ENCODE peak calls at places on chromosomes 13 and 19, in seven cellular contexts. H is tibial nerve, X is PC-9, T is Panc1, Q is esophagus squamous epithelium, B is upper lobe of right lung, P is right lobe of liver. U is an unnamed sample. For H3K27me3, the result is how much of the 10 kb centered on the place peaks cover.

GRCh38 chr13:111791131-111791530 is 275.8 kb upstream of the SOX1 start:
- DNase-seq in P (no peak), B (no peak), T (no peak), Q (no peak), H (no peak), X (no peak), U (no peak)

GRCh38 chr19:16930753-16931152 is 42.0 kb downstream of the F2RL3 start:
- DNase-seq in X (peak), T (no peak), P (no peak), Q (no peak), B (peak), H (no peak), U (no peak)

GRCh38 chr13:51921790-51922740 is 60.3 kb downstream of the CCDC70 start:
- DNase-seq in T (no peak), B (no peak), H (no peak), P (no peak), X (no peak), Q (no peak), U (no peak)

GRCh38 chr19:47704024-47704423 is 9.2 kb upstream of the EHD2 start:
- DNase-seq in Q (no peak), B (no peak), T (no peak), P (no peak), H (no peak), X (no peak), U (no peak)

GRCh38 chr13:46372071-46372470 is 15.0 kb downstream of the RUBCNL start:
- DNase-seq in T (no peak), P (no peak), X (no peak), B (no peak), H (no peak), Q (no peak), U (no peak)

GRCh38 chr19:38734426-38735256 is 9.6 kb downstream of the CAPN12 start:
- DNase-seq in T (peak), B (peak), H (no peak), Q (no peak), X (peak), P (peak), U (no peak)

GRCh38 chr13:75764251-75764650 is 128.1 kb downstream of the LMO7 start:
- DNase-seq in T (no peak), H (no peak), P (no peak), Q (no peak), B (no peak), X (no peak), U (no peak)

GRCh38 chr19:7348587-7349230 is at the start of gene ARHGEF18:
- DNase-seq in X (no peak), B (peak), P (peak), Q (no peak), H (no peak), T (no peak), U (no peak)

GRCh38 chr13:19089315-19089714 is 92.3 kb downstream of the TUBA3C start:
- DNase-seq in P (no peak), H (no peak), B (no peak), X (no peak), Q (no peak), T (no peak), U (no peak)

GRCh38 chr19:52296400-52296772 is 583 bp upstream of the ZNF480 start:
- DNase-seq in H (no peak), T (no peak), Q (no peak), P (no peak), X (no peak), B (no peak), U (no peak)

GRCh38 chr19:49851456-49852259 is 699 bp downstream of the PTOV1 start:
- DNase-seq in H (no peak), T (no peak), X (no peak), Q (no peak), P (peak), B (no peak), U (no peak)

GRCh38 chr19:48961051-48961649 is 4.0 kb upstream of the FTL start:
- DNase-seq in P (no peak), T (no peak), Q (no peak), B (no peak), X (no peak), H (no peak), U (no peak)

GRCh38 chr13:36837354-36838092 is 18.5 kb downstream of the RFXAP start:
- DNase-seq in T (no peak), X (no peak), P (no peak), Q (no peak), B (no peak), H (no peak), U (no peak)

GRCh38 chr13:25689539-25689938 is 317.8 kb downstream of the ATP8A2 start:
- DNase-seq in P (no peak), H (no peak), B (no peak), X (no peak), T (no peak), Q (no peak), U (no peak)

GRCh38 chr19:532578-533484 is 1.3 kb downstream of the CDC34 start:
- DNase-seq in B (peak), P (peak), Q (no peak), X (no peak), H (peak), T (no peak), U (peak)

GRCh38 chr13:39279077-39279476 is 240.8 kb downstream of the NHLRC3 start:
- DNase-seq in Q (no peak), T (no peak), P (no peak), H (no peak), X (no peak), B (no peak), U (no peak)

GRCh38 chr19:13978721-13979191 is 26.4 kb downstream of the DCAF15 start:
- DNase-seq in T (no peak), B (no peak), X (no peak), P (no peak), H (no peak), Q (no peak), U (no peak)

GRCh38 chr19:42683917-42684513 is 56.3 kb downstream of the PSG3 start:
- DNase-seq in P (no peak), B (no peak), H (no peak), X (no peak), T (peak), Q (no peak), U (no peak)

GRCh38 chr13:86581711-86582110 is 782.5 kb upstream of the SLITRK6 start:
- DNase-seq in X (no peak), B (no peak), H (no peak), Q (no peak), P (no peak), T (no peak), U (peak)

GRCh38 chr13:46057251-46058015 is 4.9 kb upstream of the ZC3H13 start:
- DNase-seq in X (no peak), T (no peak), H (no peak), Q (no peak), B (no peak), P (no peak), U (peak)

GRCh38 chr13:73168226-73168992 is 109.6 kb downstream of the KLF5 start:
- DNase-seq in B (no peak), T (no peak), Q (no peak), X (no peak), H (no peak), P (no peak), U (peak)

GRCh38 chr19:41696402-41697197 is 8.5 kb upstream of the CEACAM7 start:
- DNase-seq in H (no peak), X (no peak), Q (no peak), P (no peak), B (peak), T (no peak), U (no peak)

GRCh38 chr19:4744451-4745170 is 21.0 kb upstream of the DPP9 start:
- DNase-seq in H (no peak), T (no peak), Q (no peak), P (no peak), B (no peak), X (no peak), U (peak)

GRCh38 chr13:72137782-72138181 is 270.8 kb upstream of the DACH1 start:
- DNase-seq in P (no peak), H (no peak), T (no peak), B (no peak), X (no peak), Q (no peak), U (no peak)

GRCh38 chr19:45768644-45769053 is 403 bp downstream of the SIX5 start:
- DNase-seq in P (peak), T (no peak), H (no peak), B (no peak), Q (no peak), X (no peak), U (no peak)

GRCh38 chr13:48852911-48853310 is 122.8 kb upstream of the FNDC3A start:
- DNase-seq in H (no peak), T (no peak), X (no peak), P (no peak), B (no peak), Q (no peak), U (no peak)

GRCh38 chr19:38993271-38993670 is 17.7 kb upstream of the FBXO17 start:
- DNase-seq in T (no peak), B (no peak), H (no peak), P (no peak), Q (no peak), X (no peak), U (peak)

GRCh38 chr13:112894423-112894672 is 74.7 kb upstream of the MCF2L start:
- DNase-seq in Q (no peak), B (no peak), H (no peak), X (no peak), P (no peak), T (no peak), U (no peak)

GRCh38 chr13:109989155-109989554 is 202.8 kb upstream of the IRS2 start:
- DNase-seq in B (no peak), Q (no peak), H (no peak), T (no peak), P (no peak), X (no peak), U (no peak)

GRCh38 chr19:41352279-41352608 is 1.5 kb downstream of the TGFB1 start:
- DNase-seq in H (no peak), X (no peak), Q (no peak), P (no peak), B (no peak), T (no peak), U (no peak)

GRCh38 chr19:18122424-18122823 is 24.8 kb downstream of the MAST3 start:
- DNase-seq in Q (no peak), X (no peak), P (no peak), H (no peak), T (no peak), B (no peak), U (no peak)

GRCh38 chr13:19587635-19588300 is 26.4 kb upstream of the TPTE2 start:
- DNase-seq in H (no peak), T (peak), Q (no peak), P (no peak), B (no peak), X (peak), U (peak)

GRCh38 chr19:1395194-1396018 is 5.9 kb downstream of the GAMT start:
- DNase-seq in Q (no peak), P (peak), H (no peak), B (no peak), T (no peak), X (no peak), U (no peak)

DNA sequence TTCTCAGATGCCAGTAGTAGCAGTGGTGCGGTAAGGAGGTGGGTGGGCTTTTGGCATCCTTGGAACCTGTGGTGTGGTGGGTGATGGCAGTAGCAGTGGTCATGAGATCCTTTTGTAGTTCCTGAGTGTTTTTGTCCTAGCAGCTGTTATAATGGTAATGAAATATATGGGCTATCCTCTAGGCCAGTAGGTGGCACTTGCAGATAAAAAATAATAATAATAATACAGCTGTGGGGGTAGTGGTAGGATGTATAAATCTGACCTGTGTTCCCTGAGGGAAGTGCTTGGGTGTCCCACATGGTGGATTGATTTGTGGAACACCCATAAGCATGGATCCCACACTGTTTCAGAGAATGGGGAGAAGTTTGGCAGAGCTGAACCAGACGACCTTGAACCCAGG is 334.0 kb downstream of the SLITRK5 start:
- DNase-seq in T (no peak), X (no peak), Q (no peak), P (no peak), B (no peak), H (no peak), U (peak)
- TF ChIP-seq CTCF in T (peak), X (no peak), Q (no peak), P (no peak), B (peak), H (no peak), U (peak)

DNA sequence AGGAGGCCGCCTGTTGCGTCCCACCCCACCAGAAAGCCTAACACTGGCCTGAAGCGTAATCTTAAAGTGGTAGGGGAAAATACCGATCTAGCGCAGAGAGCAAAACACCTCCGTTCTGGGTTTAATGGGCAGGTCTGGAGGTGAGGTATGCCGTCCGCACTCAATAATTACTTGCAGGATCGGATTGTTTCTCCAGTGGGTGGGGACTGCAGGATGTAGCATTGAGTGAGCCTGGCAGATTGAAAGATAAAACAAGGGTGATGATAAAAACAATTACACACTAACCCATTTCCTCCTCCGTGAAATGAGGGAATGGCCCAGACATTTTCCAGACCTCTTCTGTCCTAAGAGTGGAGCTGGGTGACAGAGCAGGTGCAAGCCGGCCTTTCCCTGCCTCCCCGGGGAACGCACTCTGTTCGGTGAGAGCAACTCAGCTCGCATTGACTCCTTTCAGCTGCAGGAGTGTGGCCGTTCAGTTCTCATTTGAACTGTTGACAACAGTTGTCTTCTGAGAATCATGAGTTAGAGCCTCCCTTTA is 110.2 kb upstream of the DOCK9 start:
- DNase-seq in T (no peak), X (peak), P (no peak), Q (no peak), H (no peak), B (peak), U (no peak)
- H3K27me3 ChIP-seq in T (under half), X (under half), P (under half), Q (under half), H (under half), B (under half), U (under half)

GRCh38 chr19:3471954-3472655 is 8.2 kb downstream of the SMIM24 start:
- DNase-seq in Q (no peak), X (no peak), H (no peak), T (no peak), B (peak), P (no peak), U (no peak)

GRCh38 chr19:3468211-3468610 is 12.1 kb downstream of the SMIM24 start:
- DNase-seq in T (no peak), X (no peak), B (no peak), P (no peak), Q (no peak), H (no peak), U (no peak)

GRCh38 chr19:3470500-3471128 is 9.7 kb downstream of the SMIM24 start:
- DNase-seq in Q (no peak), H (no peak), X (no peak), P (no peak), T (no peak), B (no peak), U (no peak)

GRCh38 chr19:3467437-3468198 is 12.7 kb downstream of the SMIM24 start:
- DNase-seq in T (no peak), X (no peak), H (no peak), Q (no peak), P (peak), B (no peak), U (no peak)

GRCh38 chr19:3469638-3470499 is 10.5 kb downstream of the SMIM24 start:
- DNase-seq in P (no peak), B (peak), X (no peak), H (no peak), T (no peak), Q (no peak), U (no peak)
- TF ChIP-seq CTCF in P (peak), B (no peak), X (no peak), H (no peak), T (no peak), Q (no peak), U (peak)

DNA sequence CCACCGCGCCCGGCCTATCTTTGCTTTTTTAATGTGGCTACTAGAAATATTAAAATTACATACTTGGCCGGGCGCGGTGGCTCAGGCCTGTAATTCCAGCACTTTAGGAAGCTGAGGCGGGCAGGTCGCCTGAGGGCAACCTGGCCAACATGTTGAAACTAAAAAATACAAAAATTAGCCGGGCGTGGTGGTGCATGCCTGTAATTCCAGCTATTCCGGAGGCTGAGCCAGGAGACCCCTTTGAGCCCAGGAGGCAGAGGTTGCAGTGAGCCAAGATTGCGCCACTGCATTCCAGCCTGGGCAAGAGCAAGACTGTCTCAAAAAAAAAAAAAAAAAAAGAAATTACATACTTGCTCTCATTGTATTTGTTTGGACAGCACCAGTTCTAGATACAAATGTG is 34.8 kb upstream of the DPRX start:
- DNase-seq in Q (no peak), T (no peak), P (no peak), H (no peak), B (no peak), X (peak), U (peak)
- H3K27me3 ChIP-seq in Q (under half), T (under half), P (under half), H (under half), B (under half), X (under half), U (under half)

DNA sequence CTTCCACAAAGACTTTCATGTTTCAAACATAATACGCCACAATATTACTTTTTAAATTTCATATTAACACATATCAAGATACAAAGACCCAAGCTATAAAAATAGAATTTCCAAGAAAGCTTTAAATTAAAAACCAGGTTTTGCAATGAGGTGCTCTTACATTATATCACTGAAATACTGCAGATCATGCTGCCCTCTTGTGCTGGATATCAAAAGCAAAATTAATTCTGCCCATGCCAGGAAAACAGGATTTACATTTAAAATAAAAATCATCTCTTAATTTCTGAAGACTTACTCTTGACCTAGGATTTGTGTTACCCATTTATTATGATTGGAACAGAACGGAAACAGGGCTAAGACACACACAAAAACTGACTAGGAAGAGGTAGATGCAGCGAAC is 145.0 kb downstream of the ABCC4 start:
- DNase-seq in Q (no peak), T (no peak), X (no peak), B (no peak), H (no peak), P (no peak), U (no peak)
- TF ChIP-seq CTCF in Q (peak), T (peak), X (peak), B (no peak), H (no peak), P (peak), U (peak)

GRCh38 chr13:27915301-27916207 is 4.2 kb upstream of the PDX1 start:
- DNase-seq in P (no peak), Q (no peak), B (no peak), X (no peak), H (no peak), T (no peak), U (no peak)
- H3K27me3 ChIP-seq in P (under half), Q (under half), B (half or more), X (under half), H (half or more), T (under half), U (half or more)

DNA sequence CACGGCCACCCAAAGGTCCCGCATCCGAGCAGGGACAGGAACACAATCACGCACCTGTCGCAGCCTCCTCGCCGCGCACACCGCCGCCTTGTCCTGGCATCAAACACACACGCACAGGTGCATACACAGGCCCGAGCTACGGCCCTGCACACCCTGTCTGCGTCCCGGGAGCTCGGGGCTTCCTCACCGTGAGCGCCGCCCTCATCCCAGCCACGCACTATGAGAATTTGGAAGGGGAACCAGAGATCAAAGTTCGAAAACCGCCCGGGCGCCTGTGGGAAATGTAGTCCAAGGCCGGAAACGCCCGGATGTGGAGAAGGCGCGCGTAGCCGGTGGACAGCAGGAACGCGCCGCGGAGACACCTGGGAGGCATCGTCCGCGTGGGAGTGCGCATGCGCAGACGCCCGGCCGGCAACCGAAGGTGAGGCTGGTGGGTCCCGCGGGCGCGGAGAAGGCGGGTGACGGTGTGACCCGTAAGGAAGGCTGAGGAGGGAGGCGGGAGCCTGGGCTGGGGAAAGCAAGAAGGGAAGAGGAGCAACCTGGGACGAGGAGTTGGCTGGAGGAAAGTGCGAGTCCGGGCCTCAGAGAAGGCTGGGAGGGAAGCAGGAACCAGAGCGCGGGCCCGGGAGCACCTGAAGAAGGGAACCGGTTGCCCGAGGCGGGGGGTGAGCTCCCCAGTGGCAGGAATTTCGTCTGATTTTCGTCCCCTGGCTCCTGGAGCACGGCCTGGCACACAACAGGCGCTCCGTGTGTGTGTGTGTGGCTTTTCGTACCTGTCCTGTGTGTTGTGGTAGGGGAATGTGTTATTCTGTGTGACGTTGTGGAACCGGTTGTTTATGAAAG is at the start of gene ZNF567:
- DNase-seq in Q (peak), P (peak), T (peak), X (peak), H (peak), B (peak), U (peak)
- TF ChIP-seq CTCF in Q (peak), P (no peak), T (no peak), X (no peak), H (no peak), B (no peak), U (peak)